ENCODE peak calls at places on chromosome 4, in nine cellular contexts. One of them, this sample, is unnamed.

GRCh38 chr4:147492301-147492700 is 11.4 kb downstream of the EDNRA start:
- DNase-seq in astrocyte of the spinal cord: peak; percentile 22
- DNase-seq in hippocampal formation: no peak
- DNase-seq in smooth muscle cell of the brain vasculature: no peak
- DNase-seq in endothelial cell: no peak
- DNase-seq in Panc1: no peak
- DNase-seq in stimulated activated CD8-positive, alpha-beta memory T cell treated with anti-CD3 and anti-CD28 coated beads, Interleukin-2, amount 100 ng/mL, for 1 hour: no peak
- DNase-seq in sciatic nerve: no peak
- DNase-seq in substantia nigra: no peak
- DNase-seq in this sample: peak; percentile 37

GRCh38 chr4:39786838-39787237 is 88.9 kb downstream of the UBE2K start:
- DNase-seq in astrocyte of the spinal cord: no peak
- DNase-seq in hippocampal formation: no peak
- DNase-seq in smooth muscle cell of the brain vasculature: no peak
- DNase-seq in endothelial cell: no peak
- DNase-seq in Panc1: no peak
- DNase-seq in stimulated activated CD8-positive, alpha-beta memory T cell treated with anti-CD3 and anti-CD28 coated beads, Interleukin-2, amount 100 ng/mL, for 1 hour: no peak
- DNase-seq in sciatic nerve: no peak
- DNase-seq in substantia nigra: no peak
- DNase-seq in this sample: no peak

GRCh38 chr4:65918872-65919271 is 248.6 kb upstream of the EPHA5 start:
- DNase-seq in astrocyte of the spinal cord: no peak
- DNase-seq in hippocampal formation: no peak
- DNase-seq in smooth muscle cell of the brain vasculature: no peak
- DNase-seq in endothelial cell: no peak
- DNase-seq in Panc1: no peak
- DNase-seq in stimulated activated CD8-positive, alpha-beta memory T cell treated with anti-CD3 and anti-CD28 coated beads, Interleukin-2, amount 100 ng/mL, for 1 hour: no peak
- DNase-seq in sciatic nerve: no peak
- DNase-seq in substantia nigra: no peak
- DNase-seq in this sample: no peak

GRCh38 chr4:47050986-47051725 is 19.8 kb downstream of the GABRB1 start:
- DNase-seq in astrocyte of the spinal cord: no peak
- DNase-seq in hippocampal formation: no peak
- DNase-seq in smooth muscle cell of the brain vasculature: no peak
- DNase-seq in endothelial cell: no peak
- DNase-seq in Panc1: no peak
- DNase-seq in stimulated activated CD8-positive, alpha-beta memory T cell treated with anti-CD3 and anti-CD28 coated beads, Interleukin-2, amount 100 ng/mL, for 1 hour: no peak
- DNase-seq in sciatic nerve: no peak
- DNase-seq in substantia nigra: no peak
- DNase-seq in this sample: no peak

GRCh38 chr4:100462206-100462605 is 55.6 kb downstream of the EMCN start:
- DNase-seq in astrocyte of the spinal cord: peak; percentile 63
- DNase-seq in hippocampal formation: no peak
- DNase-seq in smooth muscle cell of the brain vasculature: no peak
- DNase-seq in endothelial cell: no peak
- DNase-seq in Panc1: no peak
- DNase-seq in stimulated activated CD8-positive, alpha-beta memory T cell treated with anti-CD3 and anti-CD28 coated beads, Interleukin-2, amount 100 ng/mL, for 1 hour: no peak
- DNase-seq in sciatic nerve: no peak
- DNase-seq in substantia nigra: no peak
- DNase-seq in this sample: peak; percentile 69

GRCh38 chr4:139331185-139331584 is 28.9 kb upstream of the NDUFC1 start:
- DNase-seq in astrocyte of the spinal cord: no peak
- DNase-seq in hippocampal formation: no peak
- DNase-seq in smooth muscle cell of the brain vasculature: no peak
- DNase-seq in endothelial cell: no peak
- DNase-seq in Panc1: no peak
- DNase-seq in stimulated activated CD8-positive, alpha-beta memory T cell treated with anti-CD3 and anti-CD28 coated beads, Interleukin-2, amount 100 ng/mL, for 1 hour: no peak
- DNase-seq in sciatic nerve: no peak
- DNase-seq in substantia nigra: no peak
- DNase-seq in this sample: no peak

GRCh38 chr4:105992641-105993305 is 97.5 kb downstream of the NPNT start:
- DNase-seq in astrocyte of the spinal cord: peak; percentile 24
- DNase-seq in hippocampal formation: no peak
- DNase-seq in smooth muscle cell of the brain vasculature: no peak
- DNase-seq in endothelial cell: no peak
- DNase-seq in Panc1: no peak
- DNase-seq in stimulated activated CD8-positive, alpha-beta memory T cell treated with anti-CD3 and anti-CD28 coated beads, Interleukin-2, amount 100 ng/mL, for 1 hour: no peak
- DNase-seq in sciatic nerve: no peak
- DNase-seq in substantia nigra: no peak
- DNase-seq in this sample: no peak

GRCh38 chr4:126583509-126583908 is 1049.2 kb upstream of the INTU start:
- DNase-seq in astrocyte of the spinal cord: no peak
- DNase-seq in hippocampal formation: no peak
- DNase-seq in smooth muscle cell of the brain vasculature: no peak
- DNase-seq in endothelial cell: peak; percentile 47
- DNase-seq in Panc1: no peak
- DNase-seq in stimulated activated CD8-positive, alpha-beta memory T cell treated with anti-CD3 and anti-CD28 coated beads, Interleukin-2, amount 100 ng/mL, for 1 hour: no peak
- DNase-seq in sciatic nerve: no peak
- DNase-seq in substantia nigra: no peak
- DNase-seq in this sample: peak; percentile 38

GRCh38 chr4:76712564-76712963 is 185.4 kb downstream of the SOWAHB start:
- DNase-seq in astrocyte of the spinal cord: no peak
- DNase-seq in hippocampal formation: no peak
- DNase-seq in smooth muscle cell of the brain vasculature: no peak
- DNase-seq in endothelial cell: no peak
- DNase-seq in Panc1: no peak
- DNase-seq in stimulated activated CD8-positive, alpha-beta memory T cell treated with anti-CD3 and anti-CD28 coated beads, Interleukin-2, amount 100 ng/mL, for 1 hour: no peak
- DNase-seq in sciatic nerve: no peak
- DNase-seq in substantia nigra: no peak
- DNase-seq in this sample: no peak

GRCh38 chr4:175109933-175110332 is 191.8 kb downstream of the ADAM29 start:
- DNase-seq in astrocyte of the spinal cord: no peak
- DNase-seq in hippocampal formation: no peak
- DNase-seq in smooth muscle cell of the brain vasculature: no peak
- DNase-seq in endothelial cell: no peak
- DNase-seq in Panc1: no peak
- DNase-seq in stimulated activated CD8-positive, alpha-beta memory T cell treated with anti-CD3 and anti-CD28 coated beads, Interleukin-2, amount 100 ng/mL, for 1 hour: no peak
- DNase-seq in sciatic nerve: no peak
- DNase-seq in substantia nigra: no peak
- DNase-seq in this sample: no peak